ENCODE peak calls at places on chromosome X, in six cellular contexts. R, W, X, T, E and N are unnamed samples.

GRCh38 chrX:13990126-13990525 is 39.6 kb downstream of the GEMIN8 start:
- DNase-seq in R (peak), W (no peak), X (no peak), T (no peak), E (no peak), N (no peak)

GRCh38 chrX:153723351-153724251 is 586 bp downstream of the BCAP31 start:
- DNase-seq in R (no peak), W (peak), X (peak), T (peak), E (peak), N (peak)

GRCh38 chrX:585115-585808 is 45.3 kb upstream of the SHOX start:
- DNase-seq in R (no peak), W (no peak), X (no peak), T (no peak), E (no peak), N (no peak)

GRCh38 chrX:23805379-23805778 is 22.4 kb downstream of the SAT1 start:
- DNase-seq in R (no peak), W (no peak), X (no peak), T (no peak), E (no peak), N (no peak)

GRCh38 chrX:50812995-50813842 is 775 bp downstream of the SHROOM4 start:
- DNase-seq in R (peak), W (peak), X (peak), T (peak), E (no peak), N (peak)

GRCh38 chrX:153469811-153470410 is 465 bp downstream of the HAUS7 start:
- DNase-seq in R (no peak), W (no peak), X (peak), T (no peak), E (peak), N (peak)

GRCh38 chrX:13721819-13722527 is 12.4 kb downstream of the TRAPPC2 start:
- DNase-seq in R (no peak), W (no peak), X (no peak), T (no peak), E (peak), N (no peak)

GRCh38 chrX:2712428-2712827 is 21.3 kb downstream of the CD99 start:
- DNase-seq in R (no peak), W (no peak), X (no peak), T (no peak), E (no peak), N (no peak)

GRCh38 chrX:99522450-99522849 is 887.6 kb downstream of the PCDH19 start:
- DNase-seq in R (no peak), W (no peak), X (no peak), T (no peak), E (no peak), N (no peak)

GRCh38 chrX:38220024-38220935 is at the start of gene SRPX:
- DNase-seq in R (peak), W (peak), X (peak), T (peak), E (no peak), N (peak)

GRCh38 chrX:150163181-150163930 is 199.8 kb upstream of the MAMLD1 start:
- DNase-seq in R (no peak), W (no peak), X (no peak), T (no peak), E (no peak), N (no peak)

GRCh38 chrX:138945219-138945618 is 233.7 kb upstream of the FGF13 start:
- DNase-seq in R (no peak), W (no peak), X (no peak), T (no peak), E (no peak), N (no peak)

GRCh38 chrX:102651968-102652744 is 873 bp downstream of the GPRASP1 start:
- DNase-seq in R (peak), W (no peak), X (peak), T (no peak), E (no peak), N (peak)

GRCh38 chrX:84475596-84475995 is 26.7 kb downstream of the HDX start:
- DNase-seq in R (no peak), W (no peak), X (no peak), T (no peak), E (no peak), N (no peak)

GRCh38 chrX:123736333-123736921 is 3.6 kb upstream of the THOC2 start:
- DNase-seq in R (no peak), W (no peak), X (no peak), T (no peak), E (no peak), N (no peak)

GRCh38 chrX:12080265-12080664 is 58.0 kb upstream of the FRMPD4 start:
- DNase-seq in R (no peak), W (no peak), X (no peak), T (no peak), E (peak), N (no peak)

GRCh38 chrX:136260801-136261200 is 9.6 kb upstream of the MAP7D3 start:
- DNase-seq in R (no peak), W (no peak), X (no peak), T (no peak), E (no peak), N (no peak)

GRCh38 chrX:113962338-113962737 is 621.5 kb upstream of the HTR2C start:
- DNase-seq in R (no peak), W (no peak), X (no peak), T (no peak), E (peak), N (no peak)

GRCh38 chrX:42102586-42103282 is 179.4 kb upstream of the CASK start:
- DNase-seq in R (no peak), W (no peak), X (no peak), T (no peak), E (no peak), N (no peak)

GRCh38 chrX:94058728-94059382 is 384.8 kb downstream of the FAM133A start:
- DNase-seq in R (peak), W (no peak), X (no peak), T (no peak), E (peak), N (no peak)

GRCh38 chrX:65601530-65602281 is 65.7 kb upstream of the MSN start:
- DNase-seq in R (no peak), W (peak), X (peak), T (peak), E (peak), N (peak)

GRCh38 chrX:153190384-153190783 is 11.3 kb downstream of the MAGEA1 start:
- DNase-seq in R (no peak), W (no peak), X (no peak), T (no peak), E (no peak), N (no peak)

GRCh38 chrX:110706446-110706845 is 89.2 kb downstream of the CHRDL1 start:
- DNase-seq in R (no peak), W (no peak), X (no peak), T (no peak), E (no peak), N (no peak)

GRCh38 chrX:19658030-19658429 is 142.7 kb upstream of the MAP3K15 start:
- DNase-seq in R (no peak), W (no peak), X (no peak), T (no peak), E (no peak), N (no peak)

GRCh38 chrX:155148724-155149537 is 67.3 kb upstream of the VBP1 start:
- DNase-seq in R (no peak), W (no peak), X (no peak), T (no peak), E (peak), N (peak)

GRCh38 chrX:135463937-135464336 is 42.2 kb downstream of the SMIM10L2A start:
- DNase-seq in R (no peak), W (no peak), X (no peak), T (no peak), E (peak), N (no peak)

DNA sequence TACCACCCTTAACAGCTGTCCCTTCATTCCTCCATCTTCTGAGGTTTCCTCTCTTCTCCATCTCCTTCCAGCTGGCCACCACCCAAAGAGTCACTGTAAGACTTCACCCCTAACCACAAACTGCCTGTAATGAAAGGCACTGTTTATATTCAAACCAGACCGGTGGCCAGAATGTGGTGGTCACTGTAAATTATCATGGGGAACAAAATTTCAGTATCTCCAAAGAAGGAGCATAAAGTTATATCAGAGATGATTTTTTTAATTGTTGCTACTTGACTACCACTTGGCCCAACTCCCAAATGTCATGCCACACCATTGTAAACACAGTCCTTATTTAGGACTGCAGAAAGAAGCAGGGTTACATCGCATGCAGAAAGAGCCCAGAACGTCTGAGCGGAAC is 44.8 kb downstream of the SMARCA1 start:
- DNase-seq in R (no peak), W (no peak), X (no peak), T (no peak), E (no peak), N (no peak)
- H3K27ac ChIP-seq in R (no peak), W (no peak), X (peak), T (no peak), E (no peak), N (no peak)

GRCh38 chrX:107776649-107777535 is 641 bp upstream of the NCBP2L start:
- DNase-seq in R (peak), W (peak), X (peak), T (peak), E (peak), N (peak)
- H3K27ac ChIP-seq in R (peak), W (peak), X (peak), T (peak), E (no peak), N (peak)

GRCh38 chrX:44935640-44936039 is 62.7 kb downstream of the KDM6A start:
- DNase-seq in R (no peak), W (no peak), X (peak), T (no peak), E (no peak), N (no peak)
- H3K27ac ChIP-seq in R (no peak), W (no peak), X (peak), T (no peak), E (no peak), N (no peak)

GRCh38 chrX:40155617-40156471 is 58.1 kb upstream of the BCOR start:
- DNase-seq in R (no peak), W (no peak), X (no peak), T (no peak), E (peak), N (no peak)
- H3K27ac ChIP-seq in R (no peak), W (peak), X (peak), T (peak), E (peak), N (peak)

DNA sequence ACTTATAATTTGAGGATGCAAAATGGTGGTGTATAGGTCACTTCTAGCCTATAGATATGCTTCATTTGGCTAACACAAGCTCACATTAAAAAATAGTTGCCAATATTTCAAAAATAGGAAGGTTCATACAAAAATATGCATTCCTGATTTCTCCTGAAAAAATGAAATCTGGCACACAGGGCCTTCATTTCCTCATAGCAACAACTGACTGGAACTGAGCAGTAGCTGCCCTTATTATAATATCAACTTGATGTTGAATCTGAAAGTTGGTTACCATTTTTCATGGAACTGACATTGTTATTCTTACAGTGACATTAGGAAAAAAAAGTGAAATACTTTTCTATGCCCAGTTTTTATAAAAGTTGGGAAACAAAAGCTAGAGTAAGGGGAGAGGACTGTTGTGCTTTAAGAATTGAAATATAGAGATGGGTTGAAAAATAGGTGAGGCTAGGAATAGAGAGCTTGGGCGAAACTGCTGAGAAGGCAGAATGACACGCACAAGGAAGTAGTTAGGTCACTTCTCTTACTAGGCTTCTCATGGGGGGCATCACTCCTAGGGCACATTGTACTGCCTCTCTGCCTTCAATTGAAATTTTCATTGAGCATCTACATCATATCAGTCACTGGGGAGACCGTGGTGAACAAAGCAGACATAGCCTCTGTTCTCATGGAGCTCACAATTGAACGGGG is 43.1 kb upstream of the C1GALT1C1 start:
- DNase-seq in R (no peak), W (no peak), X (no peak), T (no peak), E (no peak), N (no peak)
- H3K27ac ChIP-seq in R (no peak), W (no peak), X (no peak), T (peak), E (no peak), N (peak)

GRCh38 chrX:17592117-17592516 is 145.2 kb upstream of the SCML1 start:
- DNase-seq in R (no peak), W (no peak), X (no peak), T (no peak), E (no peak), N (peak)
- H3K27ac ChIP-seq in R (no peak), W (no peak), X (no peak), T (no peak), E (no peak), N (peak)

GRCh38 chrX:70922776-70923473 is 8.0 kb downstream of the SLC7A3 start:
- DNase-seq in R (no peak), W (no peak), X (no peak), T (no peak), E (no peak), N (no peak)
- H3K27ac ChIP-seq in R (no peak), W (no peak), X (no peak), T (no peak), E (no peak), N (no peak)